ENCODE peak calls at places on chromosome 21, in four cellular contexts. One of them, this sample, is unnamed.

GRCh38 chr21:44575307-44576024 is 1.9 kb downstream of the KRTAP10-4 start:
- DNase-seq in K562: no peak
- DNase-seq in IMR-90: no peak
- DNase-seq in GM12878: no peak
- DNase-seq in this sample: no peak

GRCh38 chr21:23524685-23525084 is 2082.6 kb downstream of the MRPL39 start:
- DNase-seq in K562: no peak
- DNase-seq in IMR-90: no peak
- DNase-seq in GM12878: no peak
- DNase-seq in this sample: no peak

GRCh38 chr21:33901421-33902288 is 13.9 kb downstream of the ATP5PO start:
- DNase-seq in K562: no peak
- DNase-seq in IMR-90: peak
- DNase-seq in GM12878: no peak
- DNase-seq in this sample: no peak

GRCh38 chr21:21605502-21605901 is 607.3 kb downstream of the NCAM2 start:
- DNase-seq in K562: no peak
- DNase-seq in IMR-90: no peak
- DNase-seq in GM12878: no peak
- DNase-seq in this sample: no peak

GRCh38 chr21:26093094-26093493 is 77.5 kb downstream of the APP start:
- DNase-seq in K562: no peak
- DNase-seq in IMR-90: peak
- DNase-seq in GM12878: no peak
- DNase-seq in this sample: no peak

GRCh38 chr21:33884361-33885157 is 31.0 kb downstream of the ATP5PO start:
- DNase-seq in K562: no peak
- DNase-seq in IMR-90: no peak
- DNase-seq in GM12878: no peak
- DNase-seq in this sample: no peak

GRCh38 chr21:33403128-33403785 is at the start of gene IFNGR2:
- DNase-seq in K562: peak
- DNase-seq in IMR-90: no peak
- DNase-seq in GM12878: no peak
- DNase-seq in this sample: no peak

GRCh38 chr21:17679002-17679600 is 66.4 kb upstream of the BTG3 start:
- DNase-seq in K562: peak
- DNase-seq in IMR-90: peak
- DNase-seq in GM12878: peak
- DNase-seq in this sample: peak

GRCh38 chr21:29187939-29188338 is 57.5 kb downstream of the MAP3K7CL start:
- DNase-seq in K562: no peak
- DNase-seq in IMR-90: peak
- DNase-seq in GM12878: no peak
- DNase-seq in this sample: no peak

GRCh38 chr21:43603641-43604504 is 55.4 kb downstream of the HSF2BP start:
- DNase-seq in K562: no peak
- DNase-seq in IMR-90: peak
- DNase-seq in GM12878: no peak
- DNase-seq in this sample: no peak

GRCh38 chr21:16536661-16537359 is 807.0 kb downstream of the USP25 start:
- DNase-seq in K562: no peak
- DNase-seq in IMR-90: peak
- DNase-seq in GM12878: no peak
- DNase-seq in this sample: no peak

GRCh38 chr21:23607782-23608181 is 1999.5 kb downstream of the MRPL39 start:
- DNase-seq in K562: no peak
- DNase-seq in IMR-90: no peak
- DNase-seq in GM12878: no peak
- DNase-seq in this sample: no peak

GRCh38 chr21:16389622-16390021 is 659.8 kb downstream of the USP25 start:
- DNase-seq in K562: no peak
- DNase-seq in IMR-90: no peak
- DNase-seq in GM12878: no peak
- DNase-seq in this sample: no peak

GRCh38 chr21:33428669-33429068 is 25.5 kb downstream of the IFNGR2 start:
- DNase-seq in K562: no peak
- DNase-seq in IMR-90: no peak
- DNase-seq in GM12878: no peak
- DNase-seq in this sample: no peak

GRCh38 chr21:43644609-43645008 is 14.7 kb downstream of the HSF2BP start:
- DNase-seq in K562: peak
- DNase-seq in IMR-90: peak
- DNase-seq in GM12878: no peak
- DNase-seq in this sample: no peak

GRCh38 chr21:27112186-27112585 is 145.3 kb upstream of the ADAMTS5 start:
- DNase-seq in K562: no peak
- DNase-seq in IMR-90: peak
- DNase-seq in GM12878: no peak
- DNase-seq in this sample: no peak

GRCh38 chr21:43904316-43904925 is 39.4 kb downstream of the AGPAT3 start:
- DNase-seq in K562: no peak
- DNase-seq in IMR-90: no peak
- DNase-seq in GM12878: no peak
- DNase-seq in this sample: no peak

GRCh38 chr21:32962286-32962685 is 63.4 kb upstream of the OLIG2 start:
- DNase-seq in K562: no peak
- DNase-seq in IMR-90: no peak
- DNase-seq in GM12878: no peak
- DNase-seq in this sample: no peak

GRCh38 chr21:40901690-40902089 is 54.7 kb upstream of the DSCAM start:
- DNase-seq in K562: no peak
- DNase-seq in IMR-90: no peak
- DNase-seq in GM12878: no peak
- DNase-seq in this sample: no peak

GRCh38 chr21:44617071-44617501 is 5.2 kb downstream of the KRTAP10-8 start:
- DNase-seq in K562: no peak
- DNase-seq in IMR-90: no peak
- DNase-seq in GM12878: no peak
- DNase-seq in this sample: no peak

GRCh38 chr21:33019885-33020557 is 5.7 kb upstream of the OLIG2 start:
- DNase-seq in K562: peak
- DNase-seq in IMR-90: no peak
- DNase-seq in GM12878: no peak
- DNase-seq in this sample: no peak

GRCh38 chr21:30349572-30349971 is 1.2 kb upstream of the KRTAP23-1 start:
- DNase-seq in K562: no peak
- DNase-seq in IMR-90: no peak
- DNase-seq in GM12878: no peak
- DNase-seq in this sample: no peak

GRCh38 chr21:44049606-44050005 is 37.5 kb downstream of the TRAPPC10 start:
- DNase-seq in K562: no peak
- DNase-seq in IMR-90: no peak
- DNase-seq in GM12878: no peak
- DNase-seq in this sample: no peak

GRCh38 chr21:29332461-29333354 is 34.0 kb downstream of the BACH1 start:
- DNase-seq in K562: no peak
- DNase-seq in IMR-90: peak
- DNase-seq in GM12878: no peak
- DNase-seq in this sample: no peak

GRCh38 chr21:27077501-27077900 is 110.6 kb upstream of the ADAMTS5 start:
- DNase-seq in K562: no peak
- DNase-seq in IMR-90: peak
- DNase-seq in GM12878: no peak
- DNase-seq in this sample: no peak

GRCh38 chr21:27572681-27573080 is 605.8 kb upstream of the ADAMTS5 start:
- DNase-seq in K562: no peak
- DNase-seq in IMR-90: peak
- DNase-seq in GM12878: no peak
- DNase-seq in this sample: no peak

GRCh38 chr21:23593582-23593981 is 2013.7 kb downstream of the MRPL39 start:
- DNase-seq in K562: no peak
- DNase-seq in IMR-90: no peak
- DNase-seq in GM12878: no peak
- DNase-seq in this sample: no peak

GRCh38 chr21:29991624-29992023 is 51.8 kb upstream of the GRIK1 start:
- DNase-seq in K562: no peak
- DNase-seq in IMR-90: no peak
- DNase-seq in GM12878: no peak
- DNase-seq in this sample: no peak

GRCh38 chr21:24895885-24896734 is 711.2 kb downstream of the MRPL39 start:
- DNase-seq in K562: no peak
- DNase-seq in IMR-90: peak
- DNase-seq in GM12878: peak
- DNase-seq in this sample: no peak

GRCh38 chr21:43308511-43309283 is 118.2 kb downstream of the SIK1 start:
- DNase-seq in K562: no peak
- DNase-seq in IMR-90: no peak
- DNase-seq in GM12878: no peak
- DNase-seq in this sample: no peak

GRCh38 chr21:29656504-29657227 is 283.1 kb downstream of the GRIK1 start:
- DNase-seq in K562: peak
- DNase-seq in IMR-90: peak
- DNase-seq in GM12878: no peak
- DNase-seq in this sample: peak

GRCh38 chr21:33121715-33122475 is 52.0 kb downstream of the OLIG1 start:
- DNase-seq in K562: peak
- DNase-seq in IMR-90: peak
- DNase-seq in GM12878: no peak
- DNase-seq in this sample: no peak

GRCh38 chr21:43332872-43333300 is 94.0 kb downstream of the SIK1 start:
- DNase-seq in K562: no peak
- DNase-seq in IMR-90: peak
- DNase-seq in GM12878: no peak
- DNase-seq in this sample: no peak

GRCh38 chr21:32979598-32980268 is 46.0 kb upstream of the OLIG2 start:
- DNase-seq in K562: no peak
- DNase-seq in IMR-90: no peak
- DNase-seq in GM12878: no peak
- DNase-seq in this sample: no peak

GRCh38 chr21:43648171-43648570 is 11.1 kb downstream of the HSF2BP start:
- DNase-seq in K562: no peak
- DNase-seq in IMR-90: no peak
- DNase-seq in GM12878: no peak
- DNase-seq in this sample: no peak

GRCh38 chr21:44487831-44488230 is 32.5 kb downstream of the LRRC3 start:
- DNase-seq in K562: peak
- DNase-seq in IMR-90: peak
- DNase-seq in GM12878: no peak
- DNase-seq in this sample: no peak

GRCh38 chr21:46056450-46056903 is 41.4 kb upstream of the COL6A2 start:
- DNase-seq in K562: no peak
- DNase-seq in IMR-90: peak
- DNase-seq in GM12878: no peak
- DNase-seq in this sample: no peak
- TF ChIP-seq ELK1 in K562: no peak
- TF ChIP-seq ELK1 in IMR-90: no peak
- TF ChIP-seq ELK1 in GM12878: no peak
- TF ChIP-seq ELK1 in this sample: no peak

GRCh38 chr21:14223365-14223764 is 7.4 kb downstream of the RBM11 start:
- DNase-seq in K562: no peak
- DNase-seq in IMR-90: no peak
- DNase-seq in GM12878: no peak
- DNase-seq in this sample: no peak
- TF ChIP-seq USF2 in K562: no peak
- TF ChIP-seq USF2 in IMR-90: no peak
- TF ChIP-seq USF2 in GM12878: no peak
- TF ChIP-seq USF2 in this sample: no peak

GRCh38 chr21:37742115-37742514 is 174.1 kb downstream of the KCNJ6 start:
- DNase-seq in K562: no peak
- DNase-seq in IMR-90: no peak
- DNase-seq in GM12878: no peak
- DNase-seq in this sample: no peak
- TF ChIP-seq ELK1 in K562: no peak
- TF ChIP-seq ELK1 in IMR-90: no peak
- TF ChIP-seq ELK1 in GM12878: no peak
- TF ChIP-seq ELK1 in this sample: no peak

DNA sequence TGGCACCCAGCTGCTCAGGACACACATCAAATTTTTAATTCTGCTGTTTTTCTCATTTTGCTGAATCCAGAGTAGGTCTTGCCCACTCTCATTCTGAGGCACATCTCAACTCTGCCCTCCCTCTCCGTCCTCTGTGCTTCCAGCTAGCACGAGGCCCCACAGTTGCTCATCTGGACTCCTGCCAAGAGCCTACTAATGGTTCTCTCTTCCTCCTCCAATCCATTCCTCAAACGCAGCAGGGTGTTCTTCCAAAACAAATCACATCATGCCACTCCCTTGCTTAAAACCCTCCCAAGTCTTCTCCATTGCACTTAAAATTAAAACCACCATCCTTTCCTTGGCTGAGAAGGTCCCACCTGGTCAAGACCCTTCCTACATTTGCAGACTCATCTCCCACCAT is 49.8 kb upstream of the SCAF4 start:
- DNase-seq in K562: no peak
- DNase-seq in IMR-90: peak
- DNase-seq in GM12878: no peak
- DNase-seq in this sample: no peak
- TF ChIP-seq USF2 in K562: no peak
- TF ChIP-seq USF2 in IMR-90: no peak
- TF ChIP-seq USF2 in GM12878: no peak
- TF ChIP-seq USF2 in this sample: no peak

DNA sequence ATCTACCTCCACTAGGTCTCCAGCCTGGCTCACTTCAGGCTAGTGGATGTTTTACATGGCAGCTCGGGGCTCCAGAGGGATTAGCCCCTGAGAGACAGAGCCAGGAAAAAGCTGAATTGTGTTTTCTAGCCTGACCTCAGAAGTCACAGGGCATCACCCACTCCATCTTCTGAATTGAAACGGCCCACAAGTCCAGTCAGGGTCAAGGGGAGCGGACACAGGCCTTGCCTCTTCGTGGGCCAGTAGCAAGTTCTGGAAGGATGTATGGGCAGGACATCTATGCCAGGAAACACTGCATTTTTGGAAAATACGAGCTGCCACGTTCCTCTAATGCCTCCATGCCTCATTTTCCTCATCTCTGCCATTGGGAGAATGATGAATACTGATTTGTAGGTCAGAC is 23.3 kb upstream of the PCBP3 start:
- DNase-seq in K562: no peak
- DNase-seq in IMR-90: no peak
- DNase-seq in GM12878: no peak
- DNase-seq in this sample: no peak
- TF ChIP-seq ELK1 in K562: no peak
- TF ChIP-seq ELK1 in IMR-90: no peak
- TF ChIP-seq ELK1 in GM12878: no peak
- TF ChIP-seq ELK1 in this sample: no peak